ENCODE peak calls at places on chromosomes 5 and 9, in eight cellular contexts. Q is body of pancreas, C is adrenal gland, Y is prostate gland, O is Peyer's patch, L is heart left ventricle, E is A549, W is tibial nerve. A is an unnamed sample.
A peak's percentile ranks its signal among the peaks of the same experiment; 100 is the strongest.

GRCh38 chr9:5499889-5500398 is 10.4 kb upstream of the PDCD1LG2 start:
- DNase-seq in Q (no peak), C (peak; percentile 59), Y (no peak), O (no peak), L (no peak), E (no peak), W (peak; percentile 35), A (no peak)

GRCh38 chr9:20043035-20043434 is 254.2 kb upstream of the SLC24A2 start:
- DNase-seq in Q (no peak), C (no peak), Y (no peak), O (no peak), L (no peak), E (no peak), W (no peak), A (no peak)

GRCh38 chr5:71998746-71999145 is 108.5 kb upstream of the MAP1B start:
- DNase-seq in Q (no peak), C (no peak), Y (no peak), O (no peak), L (no peak), E (no peak), W (no peak), A (no peak)

GRCh38 chr9:108049026-108049591 is 559.5 kb upstream of the KLF4 start:
- DNase-seq in Q (no peak), C (no peak), Y (peak; percentile 13), O (no peak), L (no peak), E (peak; percentile 38), W (no peak), A (no peak)

GRCh38 chr5:76818844-76819831 is at the start of gene F2RL1:
- DNase-seq in Q (peak; percentile 92), C (peak; percentile 54), Y (peak; percentile 85), O (peak; percentile 93), L (peak; percentile 70), E (peak; percentile 88), W (no peak), A (peak; percentile 34)

GRCh38 chr5:137072376-137073174 is 426.6 kb downstream of the SPOCK1 start:
- DNase-seq in Q (no peak), C (peak; percentile 38), Y (no peak), O (no peak), L (no peak), E (no peak), W (no peak), A (no peak)

GRCh38 chr5:62265648-62266112 is 40.3 kb upstream of the KIF2A start:
- DNase-seq in Q (no peak), C (no peak), Y (no peak), O (no peak), L (no peak), E (no peak), W (no peak), A (no peak)

GRCh38 chr9:38134578-38134977 is 65.6 kb upstream of the SHB start:
- DNase-seq in Q (no peak), C (no peak), Y (no peak), O (no peak), L (no peak), E (no peak), W (no peak), A (no peak)

GRCh38 chr5:130964238-130965192 is 200.5 kb downstream of the HINT1 start:
- DNase-seq in Q (no peak), C (no peak), Y (no peak), O (no peak), L (no peak), E (no peak), W (no peak), A (no peak)

GRCh38 chr9:96817973-96818372 is 36.3 kb downstream of the ZNF782 start:
- DNase-seq in Q (no peak), C (no peak), Y (no peak), O (no peak), L (no peak), E (no peak), W (no peak), A (no peak)
- H3K9me3 ChIP-seq in Q (peaks cover 11% of the 10 kb centered on the region), C (peaks cover 64% of the 10 kb centered on the region), Y (peaks cover 9% of the 10 kb centered on the region), O (peaks cover 85% of the 10 kb centered on the region), L (peaks cover 47% of the 10 kb centered on the region), E (peaks cover 96% of the 10 kb centered on the region), W (peaks cover 97% of the 10 kb centered on the region), A (no peaks in the 10 kb centered on the region)

GRCh38 chr5:1194378-1194777 is 7.0 kb upstream of the SLC6A19 start:
- DNase-seq in Q (no peak), C (no peak), Y (no peak), O (no peak), L (no peak), E (no peak), W (no peak), A (no peak)

GRCh38 chr5:1195916-1196315 is 5.5 kb upstream of the SLC6A19 start:
- DNase-seq in Q (no peak), C (no peak), Y (no peak), O (no peak), L (no peak), E (no peak), W (no peak), A (no peak)

GRCh38 chr5:1195439-1195838 is 6.0 kb upstream of the SLC6A19 start:
- DNase-seq in Q (no peak), C (no peak), Y (no peak), O (no peak), L (no peak), E (no peak), W (no peak), A (no peak)

GRCh38 chr5:1192971-1193590 is 8.3 kb upstream of the SLC6A19 start:
- DNase-seq in Q (no peak), C (no peak), Y (no peak), O (no peak), L (no peak), E (no peak), W (no peak), A (no peak)

DNA sequence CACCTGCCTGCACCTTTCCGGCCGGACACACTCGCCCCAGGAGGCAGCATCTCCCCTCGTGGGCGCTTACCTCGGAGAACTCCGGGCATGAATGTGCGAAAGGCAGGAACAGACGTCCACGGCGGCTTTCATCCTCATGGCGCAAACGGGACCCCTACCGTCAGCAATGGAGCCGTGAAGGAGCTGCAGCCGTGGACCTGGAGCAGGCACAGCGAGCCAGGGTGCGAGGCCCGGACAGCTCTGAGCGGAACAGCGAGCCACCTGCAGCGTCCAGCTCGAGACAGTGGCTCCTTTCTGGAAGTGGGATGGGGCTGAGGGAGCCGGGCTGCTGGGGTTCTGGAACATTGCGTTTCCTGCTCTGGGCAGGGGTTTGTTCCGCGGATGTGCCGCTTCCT is 7.8 kb upstream of the SLC6A19 start:
- DNase-seq in Q (no peak), C (no peak), Y (no peak), O (no peak), L (no peak), E (no peak), W (no peak), A (no peak)
- H3K4me3 ChIP-seq in Q (no peak overlapping the region), C (no peak overlapping the region), Y (no peak overlapping the region), O (no peak overlapping the region), L (no peak overlapping the region), E (no peak overlapping the region), W (no peak overlapping the region), A (no peak overlapping the region)

GRCh38 chr5:133132717-133133116 is 80.9 kb downstream of the HSPA4 start:
- DNase-seq in Q (no peak), C (no peak), Y (no peak), O (no peak), L (no peak), E (no peak), W (no peak), A (no peak)

GRCh38 chr5:133128066-133128465 is 76.3 kb downstream of the HSPA4 start:
- DNase-seq in Q (no peak), C (no peak), Y (no peak), O (no peak), L (no peak), E (no peak), W (no peak), A (no peak)

GRCh38 chr5:133124891-133125290 is 73.1 kb downstream of the HSPA4 start:
- DNase-seq in Q (no peak), C (no peak), Y (no peak), O (no peak), L (no peak), E (no peak), W (no peak), A (no peak)

GRCh38 chr5:133129192-133129748 is 77.5 kb downstream of the HSPA4 start:
- DNase-seq in Q (no peak), C (no peak), Y (no peak), O (peak; percentile 36), L (no peak), E (no peak), W (no peak), A (no peak)

DNA sequence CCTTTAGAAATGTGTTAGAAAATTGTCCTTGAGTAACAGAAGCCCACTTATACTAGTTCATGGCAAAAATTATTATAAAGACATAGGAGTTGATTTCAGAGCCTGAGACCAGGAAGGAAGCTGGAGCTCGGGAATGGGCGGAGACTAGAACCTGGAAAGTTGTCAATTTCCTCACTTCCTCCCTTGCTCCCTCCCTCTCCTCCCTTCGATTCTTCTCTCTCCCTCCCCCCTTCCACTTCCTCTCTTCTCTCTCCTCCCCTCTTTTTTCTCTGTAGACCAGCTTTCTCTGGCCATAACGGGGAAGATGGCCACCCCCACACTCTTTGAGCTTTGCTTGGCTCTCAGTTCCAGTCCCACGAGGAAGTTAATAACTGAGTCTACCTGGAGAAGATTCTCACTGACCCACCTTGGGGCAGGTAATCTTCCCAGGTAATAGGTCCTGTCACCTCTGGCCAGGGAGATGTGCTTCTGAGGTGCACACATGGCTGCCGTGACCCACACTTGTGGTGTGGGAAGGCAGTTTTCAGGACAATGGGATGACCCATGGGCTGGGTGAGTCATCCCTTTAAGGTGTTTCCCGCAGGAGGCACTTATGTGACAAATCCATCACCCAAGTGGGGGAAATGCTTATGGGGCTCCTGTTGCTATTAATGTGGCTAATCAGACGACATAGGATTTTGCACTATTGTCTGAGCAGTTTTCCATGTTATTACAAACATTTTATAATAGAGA is 78.7 kb downstream of the HSPA4 start:
- DNase-seq in Q (peak; percentile 5), C (no peak), Y (no peak), O (peak; percentile 41), L (no peak), E (no peak), W (no peak), A (no peak)
- TF ChIP-seq POLR2A in Q (no peak), C (no peak), Y (no peak), O (no peak), L (no peak), E (no peak), W (no peak), A (no peak)

GRCh38 chr5:79890871-79891249 is 100.2 kb downstream of the MTX3 start:
- DNase-seq in Q (no peak), C (no peak), Y (no peak), O (no peak), L (no peak), E (no peak), W (no peak), A (no peak)
- H3K9me3 ChIP-seq in Q (no peaks in the 10 kb centered on the region), C (no peaks in the 10 kb centered on the region), Y (no peaks in the 10 kb centered on the region), O (no peaks in the 10 kb centered on the region), L (no peaks in the 10 kb centered on the region), E (peaks cover 8% of the 10 kb centered on the region), W (no peaks in the 10 kb centered on the region), A (no peaks in the 10 kb centered on the region)